ENCODE peak calls at places on chromosomes 11 and 22, in ten cellular contexts. Y is CD8-positive, alpha-beta T cell; I is mesenteric fat pad; A is left lung; U is mucosa of gallbladder; G is WERI-Rb-1; S is neural crest cell; M is naive thymus-derived CD4-positive, alpha-beta T cell; K is colonic mucosa; W is progenitor cell of endocrine pancreas. J is an unnamed sample.

GRCh38 chr11:36469063-36469462 is 41.0 kb downstream of the TRAF6 start:
- DNase-seq in Y (no peak), I (peak; percentile 39), A (no peak), U (no peak), G (peak; percentile 44), S (no peak), M (no peak), K (no peak), W (no peak), J (peak; percentile 55)

GRCh38 chr11:104899226-104899625 is 966 bp upstream of the CASP12 start:
- DNase-seq in Y (no peak), I (no peak), A (no peak), U (no peak), G (no peak), S (no peak), M (no peak), K (no peak), W (no peak), J (no peak)

GRCh38 chr22:44413211-44413610 is 84.8 kb downstream of the RTL6 start:
- DNase-seq in Y (no peak), I (peak; percentile 4), A (no peak), U (no peak), G (no peak), S (no peak), M (no peak), K (no peak), W (no peak), J (no peak)

GRCh38 chr11:15688351-15688792 is 573.6 kb downstream of the INSC start:
- DNase-seq in Y (no peak), I (no peak), A (no peak), U (no peak), G (no peak), S (peak; percentile 48), M (no peak), K (peak; percentile 15), W (no peak), J (no peak)

GRCh38 chr11:12160680-12161079 is 50.3 kb downstream of the MICAL2 start:
- DNase-seq in Y (no peak), I (peak; percentile 72), A (no peak), U (no peak), G (peak; percentile 48), S (no peak), M (no peak), K (no peak), W (no peak), J (peak; percentile 48)

GRCh38 chr22:41925783-41926460 is 684 bp downstream of the TNFRSF13C start:
- DNase-seq in Y (peak; percentile 85), I (no peak), A (peak; percentile 90), U (peak; percentile 56), G (no peak), S (peak; percentile 61), M (peak; percentile 65), K (peak; percentile 82), W (peak; percentile 59), J (peak; percentile 81)

GRCh38 chr11:85923455-85923854 is 68.3 kb downstream of the CCDC83 start:
- DNase-seq in Y (no peak), I (no peak), A (no peak), U (no peak), G (no peak), S (no peak), M (no peak), K (peak; percentile 45), W (no peak), J (no peak)

GRCh38 chr11:59847620-59848019 is 2.3 kb upstream of the CBLIF start:
- DNase-seq in Y (no peak), I (no peak), A (no peak), U (no peak), G (no peak), S (no peak), M (no peak), K (no peak), W (no peak), J (no peak)

GRCh38 chr11:47189100-47189834 is 3.0 kb upstream of the PACSIN3 start:
- DNase-seq in Y (no peak), I (no peak), A (no peak), U (peak; percentile 47), G (no peak), S (no peak), M (no peak), K (no peak), W (no peak), J (no peak)

GRCh38 chr11:79314906-79315689 is 125.7 kb downstream of the TENM4 start:
- DNase-seq in Y (no peak), I (no peak), A (no peak), U (no peak), G (no peak), S (peak; percentile 23), M (no peak), K (no peak), W (peak; percentile 21), J (no peak)

GRCh38 chr11:46948378-46949131 is 12.0 kb downstream of the CSTPP1 start:
- DNase-seq in Y (no peak), I (no peak), A (no peak), U (no peak), G (no peak), S (no peak), M (no peak), K (peak; percentile 43), W (no peak), J (no peak)

GRCh38 chr11:7004482-7004881 is 15.7 kb downstream of the ZNF214 start:
- DNase-seq in Y (no peak), I (no peak), A (no peak), U (no peak), G (no peak), S (no peak), M (no peak), K (peak; percentile 17), W (no peak), J (no peak)

GRCh38 chr11:78034623-78035022 is 11.5 kb upstream of the KCTD14 start:
- DNase-seq in Y (no peak), I (no peak), A (no peak), U (no peak), G (no peak), S (no peak), M (no peak), K (no peak), W (no peak), J (no peak)

GRCh38 chr11:66967670-66968425 is 7.3 kb upstream of the C11orf86 start:
- DNase-seq in Y (no peak), I (no peak), A (peak; percentile 47), U (no peak), G (no peak), S (no peak), M (no peak), K (peak; percentile 35), W (no peak), J (no peak)

GRCh38 chr11:7513210-7514098 is at the start of gene PPFIBP2:
- DNase-seq in Y (peak; percentile 89), I (peak; percentile 94), A (peak; percentile 96), U (peak; percentile 84), G (peak; percentile 61), S (peak; percentile 69), M (peak; percentile 80), K (peak; percentile 90), W (peak; percentile 74), J (peak; percentile 80)

GRCh38 chr11:118406599-118407166 is 5.3 kb downstream of the ATP5MG start:
- DNase-seq in Y (no peak), I (no peak), A (no peak), U (no peak), G (no peak), S (no peak), M (no peak), K (no peak), W (no peak), J (no peak)

GRCh38 chr11:123616505-123617198 is 37.8 kb downstream of the SCN3B start:
- DNase-seq in Y (no peak), I (no peak), A (no peak), U (peak; percentile 65), G (no peak), S (no peak), M (no peak), K (no peak), W (no peak), J (no peak)

GRCh38 chr22:38760477-38761201 is 4.8 kb upstream of the SUN2 start:
- DNase-seq in Y (no peak), I (no peak), A (no peak), U (no peak), G (peak; percentile 65), S (no peak), M (no peak), K (no peak), W (no peak), J (peak; percentile 83)

GRCh38 chr11:38824573-38824972 is 2226.5 kb upstream of the RAG2 start:
- DNase-seq in Y (no peak), I (no peak), A (no peak), U (no peak), G (no peak), S (no peak), M (no peak), K (no peak), W (no peak), J (no peak)

GRCh38 chr11:3732671-3733070 is 61.5 kb upstream of the CHRNA10 start:
- DNase-seq in Y (no peak), I (no peak), A (no peak), U (no peak), G (no peak), S (no peak), M (no peak), K (no peak), W (no peak), J (no peak)

GRCh38 chr11:19962795-19963163 is 197.5 kb downstream of the DBX1 start:
- DNase-seq in Y (no peak), I (no peak), A (no peak), U (no peak), G (no peak), S (no peak), M (no peak), K (no peak), W (no peak), J (no peak)

GRCh38 chr11:96237759-96238158 is 105.2 kb downstream of the MAML2 start:
- DNase-seq in Y (no peak), I (no peak), A (no peak), U (no peak), G (no peak), S (no peak), M (no peak), K (no peak), W (no peak), J (no peak)

GRCh38 chr11:61966673-61967176 is 709 bp downstream of the FTH1 start:
- DNase-seq in Y (peak; percentile 63), I (peak; percentile 77), A (peak; percentile 74), U (no peak), G (peak; percentile 31), S (no peak), M (no peak), K (peak; percentile 47), W (no peak), J (no peak)

GRCh38 chr11:61571337-61571736 is 9.5 kb downstream of the SYT7 start:
- DNase-seq in Y (no peak), I (no peak), A (no peak), U (no peak), G (no peak), S (no peak), M (no peak), K (no peak), W (no peak), J (no peak)

GRCh38 chr22:42929838-42930155 is 72.7 kb upstream of the ARFGAP3 start:
- DNase-seq in Y (no peak), I (no peak), A (no peak), U (no peak), G (no peak), S (no peak), M (no peak), K (no peak), W (no peak), J (no peak)

GRCh38 chr22:22161924-22162851 is 82.4 kb upstream of the VPREB1 start:
- DNase-seq in Y (no peak), I (no peak), A (no peak), U (no peak), G (no peak), S (no peak), M (no peak), K (no peak), W (no peak), J (no peak)